ENCODE peak calls at places on chromosomes 3 and 15, in five cellular contexts. One of them, this sample, is unnamed.

GRCh38 chr15:99982662-99983061 is 249.4 kb upstream of the LYSMD4 start:
- DNase-seq in sigmoid colon: no peak
- DNase-seq in fibroblast of pulmonary artery: no peak
- DNase-seq in BE2C: no peak
- DNase-seq in IMR-90: no peak
- DNase-seq in this sample: no peak

GRCh38 chr3:181694805-181695660 is 16.7 kb upstream of the SOX2 start:
- DNase-seq in IMR-90: no peak
- DNase-seq in sigmoid colon: peak; percentile 78
- DNase-seq in fibroblast of pulmonary artery: no peak
- DNase-seq in BE2C: no peak
- DNase-seq in this sample: peak; percentile 29

GRCh38 chr15:92906563-92907081 is 6.5 kb downstream of the CHD2 start:
- DNase-seq in BE2C: no peak
- DNase-seq in sigmoid colon: no peak
- DNase-seq in fibroblast of pulmonary artery: no peak
- DNase-seq in IMR-90: peak; percentile 74
- DNase-seq in this sample: peak; percentile 96

GRCh38 chr3:48428863-48429415 is 947 bp downstream of the PLXNB1 start:
- DNase-seq in fibroblast of pulmonary artery: no peak
- DNase-seq in IMR-90: peak; percentile 18
- DNase-seq in BE2C: peak; percentile 37
- DNase-seq in sigmoid colon: peak; percentile 79
- DNase-seq in this sample: no peak

GRCh38 chr15:64133619-64134018 is 17.9 kb upstream of the SNX22 start:
- DNase-seq in BE2C: no peak
- DNase-seq in IMR-90: no peak
- DNase-seq in sigmoid colon: no peak
- DNase-seq in fibroblast of pulmonary artery: no peak
- DNase-seq in this sample: no peak

GRCh38 chr15:60477164-60477563 is 1.8 kb downstream of the ICE2 start:
- DNase-seq in IMR-90: no peak
- DNase-seq in BE2C: no peak
- DNase-seq in sigmoid colon: no peak
- DNase-seq in fibroblast of pulmonary artery: no peak
- DNase-seq in this sample: no peak

GRCh38 chr15:78317145-78317836 is 17.9 kb upstream of the SKIC8 start:
- DNase-seq in IMR-90: no peak
- DNase-seq in sigmoid colon: peak; percentile 41
- DNase-seq in BE2C: peak; percentile 42
- DNase-seq in fibroblast of pulmonary artery: peak; percentile 13
- DNase-seq in this sample: peak; percentile 30

GRCh38 chr3:71265365-71265935 is 318.1 kb downstream of the FOXP1 start:
- DNase-seq in IMR-90: no peak
- DNase-seq in fibroblast of pulmonary artery: no peak
- DNase-seq in sigmoid colon: no peak
- DNase-seq in BE2C: no peak
- DNase-seq in this sample: no peak

GRCh38 chr15:100099976-100100375 is 241.8 kb downstream of the ADAMTS17 start:
- DNase-seq in fibroblast of pulmonary artery: no peak
- DNase-seq in sigmoid colon: peak; percentile 39
- DNase-seq in IMR-90: no peak
- DNase-seq in BE2C: no peak
- DNase-seq in this sample: no peak

GRCh38 chr3:177279118-177279815 is 82.0 kb upstream of the TBL1XR1 start:
- DNase-seq in sigmoid colon: no peak
- DNase-seq in fibroblast of pulmonary artery: no peak
- DNase-seq in BE2C: no peak
- DNase-seq in IMR-90: no peak
- DNase-seq in this sample: no peak

GRCh38 chr3:57872606-57873005 is 116.5 kb downstream of the SLMAP start:
- DNase-seq in BE2C: no peak
- DNase-seq in fibroblast of pulmonary artery: no peak
- DNase-seq in IMR-90: peak; percentile 45
- DNase-seq in sigmoid colon: no peak
- DNase-seq in this sample: no peak

GRCh38 chr3:177724020-177724638 is 526.8 kb upstream of the TBL1XR1 start:
- DNase-seq in IMR-90: no peak
- DNase-seq in BE2C: no peak
- DNase-seq in sigmoid colon: peak; percentile 89
- DNase-seq in fibroblast of pulmonary artery: peak; percentile 64
- DNase-seq in this sample: no peak

GRCh38 chr3:60304103-60304502 is 947.1 kb downstream of the FHIT start:
- DNase-seq in BE2C: no peak
- DNase-seq in sigmoid colon: no peak
- DNase-seq in IMR-90: peak; percentile 85
- DNase-seq in fibroblast of pulmonary artery: peak; percentile 76
- DNase-seq in this sample: no peak

GRCh38 chr15:101615986-101616848 is 36.0 kb downstream of the TM2D3 start:
- DNase-seq in BE2C: peak; percentile 72
- DNase-seq in fibroblast of pulmonary artery: peak; percentile 75
- DNase-seq in IMR-90: peak; percentile 67
- DNase-seq in sigmoid colon: peak; percentile 78
- DNase-seq in this sample: peak; percentile 83

GRCh38 chr15:31437686-31438085 is 111.1 kb downstream of the KLF13 start:
- DNase-seq in BE2C: no peak
- DNase-seq in sigmoid colon: no peak
- DNase-seq in IMR-90: no peak
- DNase-seq in fibroblast of pulmonary artery: no peak
- DNase-seq in this sample: no peak

GRCh38 chr3:57221883-57222282 is 5.6 kb upstream of the APPL1 start:
- DNase-seq in fibroblast of pulmonary artery: peak; percentile 58
- DNase-seq in sigmoid colon: no peak
- DNase-seq in BE2C: no peak
- DNase-seq in IMR-90: peak; percentile 28
- DNase-seq in this sample: peak; percentile 43

GRCh38 chr3:141305436-141305835 is 62.9 kb upstream of the ZBTB38 start:
- DNase-seq in IMR-90: peak; percentile 74
- DNase-seq in BE2C: peak; percentile 34
- DNase-seq in fibroblast of pulmonary artery: peak; percentile 80
- DNase-seq in sigmoid colon: no peak
- DNase-seq in this sample: peak; percentile 45

GRCh38 chr15:67101981-67102929 is 36.9 kb downstream of the SMAD3 start:
- DNase-seq in IMR-90: peak; percentile 87
- DNase-seq in BE2C: no peak
- DNase-seq in sigmoid colon: no peak
- DNase-seq in fibroblast of pulmonary artery: no peak
- DNase-seq in this sample: peak; percentile 74

GRCh38 chr3:138249636-138250035 is 62.5 kb downstream of the ARMC8 start:
- DNase-seq in IMR-90: no peak
- DNase-seq in fibroblast of pulmonary artery: no peak
- DNase-seq in BE2C: no peak
- DNase-seq in sigmoid colon: no peak
- DNase-seq in this sample: no peak

GRCh38 chr3:111252795-111253194 is 181.2 kb downstream of the NECTIN3 start:
- DNase-seq in sigmoid colon: no peak
- DNase-seq in fibroblast of pulmonary artery: peak; percentile 54
- DNase-seq in IMR-90: peak; percentile 51
- DNase-seq in BE2C: no peak
- DNase-seq in this sample: peak; percentile 67

GRCh38 chr15:29589975-29590374 is 232.3 kb downstream of the TJP1 start:
- DNase-seq in fibroblast of pulmonary artery: no peak
- DNase-seq in sigmoid colon: no peak
- DNase-seq in BE2C: no peak
- DNase-seq in IMR-90: no peak
- DNase-seq in this sample: no peak

GRCh38 chr3:135558150-135558549 is 407.4 kb upstream of the PPP2R3A start:
- DNase-seq in sigmoid colon: no peak
- DNase-seq in fibroblast of pulmonary artery: no peak
- DNase-seq in IMR-90: no peak
- DNase-seq in BE2C: no peak
- DNase-seq in this sample: no peak

GRCh38 chr15:74631935-74632560 is 16.4 kb downstream of the CLK3 start:
- DNase-seq in IMR-90: peak; percentile 45
- DNase-seq in sigmoid colon: no peak
- DNase-seq in fibroblast of pulmonary artery: peak; percentile 62
- DNase-seq in BE2C: peak; percentile 80
- DNase-seq in this sample: peak; percentile 56

GRCh38 chr3:37114251-37115145 is 59.9 kb downstream of the LRRFIP2 start:
- DNase-seq in IMR-90: peak; percentile 95
- DNase-seq in sigmoid colon: no peak
- DNase-seq in BE2C: no peak
- DNase-seq in fibroblast of pulmonary artery: peak; percentile 85
- DNase-seq in this sample: peak; percentile 53

GRCh38 chr15:39692464-39693327 is 89.9 kb downstream of the FSIP1 start:
- DNase-seq in IMR-90: no peak
- DNase-seq in sigmoid colon: no peak
- DNase-seq in BE2C: no peak
- DNase-seq in fibroblast of pulmonary artery: no peak
- DNase-seq in this sample: peak; percentile 46

GRCh38 chr15:90701880-90702630 is 15.1 kb upstream of the BLM start:
- DNase-seq in sigmoid colon: no peak
- DNase-seq in BE2C: no peak
- DNase-seq in IMR-90: no peak
- DNase-seq in fibroblast of pulmonary artery: peak; percentile 35
- DNase-seq in this sample: no peak

GRCh38 chr3:47877288-47877687 is 74.3 kb downstream of the DHX30 start:
- DNase-seq in BE2C: no peak
- DNase-seq in fibroblast of pulmonary artery: peak; percentile 31
- DNase-seq in IMR-90: peak; percentile 37
- DNase-seq in sigmoid colon: no peak
- DNase-seq in this sample: peak; percentile 22

GRCh38 chr3:122754867-122755835 is 38.5 kb downstream of the HSPBAP1 start:
- DNase-seq in BE2C: peak; percentile 13
- DNase-seq in fibroblast of pulmonary artery: peak; percentile 67
- DNase-seq in sigmoid colon: no peak
- DNase-seq in IMR-90: peak; percentile 44
- DNase-seq in this sample: peak; percentile 74

DNA sequence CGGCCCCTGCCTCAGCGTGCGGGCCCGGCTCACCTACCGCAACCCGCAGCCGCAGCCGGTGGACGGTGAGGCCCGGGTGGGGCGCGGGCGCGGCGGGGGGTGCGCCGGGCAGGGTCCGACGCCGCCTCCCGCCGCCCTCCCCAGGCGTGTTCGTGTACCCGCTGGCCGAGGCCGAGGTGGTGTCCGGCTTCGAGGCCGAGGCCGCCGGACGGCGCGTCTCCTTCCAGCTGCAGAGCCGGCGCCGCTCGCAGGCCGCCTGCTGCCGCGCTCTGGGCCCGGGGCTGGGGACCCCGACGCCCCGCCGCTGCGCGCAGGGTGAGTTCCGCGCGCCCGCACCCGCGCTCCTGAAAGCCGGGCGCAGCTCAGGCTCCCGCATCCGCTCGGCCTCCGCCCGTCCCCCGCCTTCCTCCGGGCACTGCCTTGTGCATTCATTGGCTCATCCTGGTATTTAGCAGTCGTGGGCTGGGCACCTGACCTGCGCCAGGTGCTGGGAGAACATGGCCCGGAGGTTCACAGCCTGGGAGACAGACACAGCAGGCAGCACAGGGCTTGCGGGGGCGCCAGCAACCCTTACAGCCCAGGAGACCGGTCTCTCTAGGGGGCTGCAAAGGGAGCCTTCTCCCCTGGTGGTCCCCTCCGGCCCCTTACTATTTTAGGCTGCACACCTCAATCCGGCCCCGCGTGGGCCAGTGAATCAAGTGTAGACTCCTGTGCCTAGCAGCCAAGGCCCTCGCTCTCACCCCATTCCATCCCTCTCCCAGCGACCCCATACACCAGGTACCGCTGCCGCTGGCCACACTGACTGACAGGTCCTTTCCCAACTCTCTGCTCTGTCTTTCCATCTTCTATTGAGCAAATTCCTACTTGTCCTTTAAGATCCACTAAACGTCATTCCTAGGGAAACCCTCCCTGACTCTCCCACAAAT is 1.5 kb downstream of the VWA5B2 start:
- DNase-seq in IMR-90: no peak
- DNase-seq in fibroblast of pulmonary artery: no peak
- DNase-seq in sigmoid colon: no peak
- DNase-seq in BE2C: no peak
- DNase-seq in this sample: peak; percentile 57
- H3K4me3 ChIP-seq in IMR-90: no peak overlapping the region
- H3K4me3 ChIP-seq in fibroblast of pulmonary artery: no peak overlapping the region
- H3K4me3 ChIP-seq in sigmoid colon: peak overlapping the region; percentile 36
- H3K4me3 ChIP-seq in BE2C: no peak overlapping the region
- H3K4me3 ChIP-seq in this sample: no peak overlapping the region

GRCh38 chr3:171736556-171736955 is 73.7 kb downstream of the PLD1 start:
- DNase-seq in BE2C: no peak
- DNase-seq in fibroblast of pulmonary artery: no peak
- DNase-seq in IMR-90: no peak
- DNase-seq in sigmoid colon: no peak
- DNase-seq in this sample: no peak
- TF ChIP-seq CTCF in BE2C: no peak
- TF ChIP-seq CTCF in fibroblast of pulmonary artery: no peak
- TF ChIP-seq CTCF in IMR-90: no peak
- TF ChIP-seq CTCF in sigmoid colon: no peak
- TF ChIP-seq CTCF in this sample: no peak

GRCh38 chr15:69963375-69963774 is 134.3 kb downstream of the TLE3 start:
- DNase-seq in fibroblast of pulmonary artery: no peak
- DNase-seq in BE2C: no peak
- DNase-seq in IMR-90: no peak
- DNase-seq in sigmoid colon: no peak
- DNase-seq in this sample: no peak
- H3K4me3 ChIP-seq in fibroblast of pulmonary artery: no peak overlapping the region
- H3K4me3 ChIP-seq in BE2C: no peak overlapping the region
- H3K4me3 ChIP-seq in IMR-90: no peak overlapping the region
- H3K4me3 ChIP-seq in sigmoid colon: no peak overlapping the region
- H3K4me3 ChIP-seq in this sample: no peak overlapping the region

DNA sequence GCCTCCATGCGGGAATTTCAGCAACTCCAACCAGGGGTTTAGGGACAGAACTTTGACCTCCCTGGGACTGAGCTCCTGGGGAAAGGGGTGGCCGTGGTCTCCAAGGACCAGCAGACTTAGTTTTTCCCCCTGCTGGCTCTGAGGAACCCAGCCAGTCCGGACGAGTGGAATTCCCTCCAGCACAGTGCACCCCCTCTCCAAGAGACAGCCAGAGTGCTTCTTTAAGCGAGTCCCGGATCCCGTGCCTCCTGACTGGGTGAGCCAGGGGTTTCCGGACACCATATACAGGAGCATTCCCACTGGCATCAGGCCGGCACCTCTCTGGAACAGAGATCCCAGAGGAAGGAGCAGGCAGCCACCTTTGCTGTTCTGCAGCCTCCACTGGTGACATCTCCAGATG is 459.5 kb downstream of the OCA2 start:
- DNase-seq in IMR-90: no peak
- DNase-seq in fibroblast of pulmonary artery: no peak
- DNase-seq in sigmoid colon: no peak
- DNase-seq in BE2C: no peak
- DNase-seq in this sample: no peak
- TF ChIP-seq CTCF in IMR-90: no peak
- TF ChIP-seq CTCF in fibroblast of pulmonary artery: no peak
- TF ChIP-seq CTCF in sigmoid colon: no peak
- TF ChIP-seq CTCF in BE2C: no peak
- TF ChIP-seq CTCF in this sample: no peak

GRCh38 chr3:66484106-66484857 is 16.5 kb downstream of the LRIG1 start:
- DNase-seq in sigmoid colon: no peak
- DNase-seq in BE2C: no peak
- DNase-seq in fibroblast of pulmonary artery: no peak
- DNase-seq in IMR-90: no peak
- DNase-seq in this sample: no peak

GRCh38 chr3:66481071-66482001 is 19.5 kb downstream of the LRIG1 start:
- DNase-seq in IMR-90: peak; percentile 90
- DNase-seq in BE2C: no peak
- DNase-seq in fibroblast of pulmonary artery: no peak
- DNase-seq in sigmoid colon: no peak
- DNase-seq in this sample: no peak

GRCh38 chr3:66482005-66482404 is 18.8 kb downstream of the LRIG1 start:
- DNase-seq in fibroblast of pulmonary artery: no peak
- DNase-seq in BE2C: no peak
- DNase-seq in sigmoid colon: no peak
- DNase-seq in IMR-90: no peak
- DNase-seq in this sample: no peak

GRCh38 chr3:66485291-66485968 is 15.4 kb downstream of the LRIG1 start:
- DNase-seq in IMR-90: peak; percentile 97
- DNase-seq in BE2C: no peak
- DNase-seq in sigmoid colon: peak; percentile 81
- DNase-seq in fibroblast of pulmonary artery: peak; percentile 40
- DNase-seq in this sample: peak; percentile 66

GRCh38 chr3:66483006-66483928 is 17.6 kb downstream of the LRIG1 start:
- DNase-seq in BE2C: no peak
- DNase-seq in IMR-90: peak; percentile 73
- DNase-seq in sigmoid colon: peak; percentile 94
- DNase-seq in fibroblast of pulmonary artery: peak; percentile 44
- DNase-seq in this sample: no peak
- H3K4me3 ChIP-seq in BE2C: no peak overlapping the region
- H3K4me3 ChIP-seq in IMR-90: no peak overlapping the region
- H3K4me3 ChIP-seq in sigmoid colon: no peak overlapping the region
- H3K4me3 ChIP-seq in fibroblast of pulmonary artery: no peak overlapping the region
- H3K4me3 ChIP-seq in this sample: no peak overlapping the region

This sample was measured in epithelial cell of esophagus.